ENCODE peak calls at places on chromosomes 2 and 18, in ten cellular contexts. O, E, A, K, N, Z, Q, H, F and B are unnamed samples. For H3K79me2, the result is how much of the 10 kb centered on the place peaks cover.

GRCh38 chr2:121128741-121129659 is 156.0 kb downstream of the TFCP2L1 start:
- DNase-seq in E (peak), K (peak), H (no peak), O (peak), F (peak), N (no peak), Z (peak), Q (peak), A (peak), B (no peak)

GRCh38 chr18:21741511-21742322 is 1.1 kb downstream of the MIB1 start:
- DNase-seq in Z (no peak), N (no peak), E (peak), K (peak), F (no peak), H (no peak), A (peak), O (peak), Q (no peak), B (peak)

GRCh38 chr18:41744664-41745063 is 210.4 kb upstream of the PIK3C3 start:
- DNase-seq in E (no peak), Q (peak), O (peak), Z (no peak), K (no peak), N (no peak), F (no peak), H (no peak), A (peak), B (no peak)

GRCh38 chr18:35611518-35611917 is 30.0 kb downstream of the GALNT1 start:
- DNase-seq in A (peak), E (no peak), Q (no peak), O (no peak), N (peak), Z (no peak), H (no peak), K (no peak), F (no peak), B (no peak)

GRCh38 chr2:53987336-53987921 is 16.6 kb upstream of the PSME4 start:
- DNase-seq in A (peak), E (peak), Q (no peak), K (no peak), H (no peak), O (no peak), F (peak), Z (no peak), N (peak), B (peak)

GRCh38 chr2:11873766-11874165 is 127.3 kb downstream of the LPIN1 start:
- DNase-seq in E (peak), N (no peak), O (no peak), A (no peak), Z (no peak), Q (no peak), H (no peak), F (no peak), K (no peak), B (no peak)

GRCh38 chr2:174005801-174006419 is 40.7 kb upstream of the SP3 start:
- DNase-seq in Q (no peak), H (no peak), K (no peak), E (no peak), Z (no peak), O (peak), F (no peak), N (peak), A (no peak), B (no peak)

GRCh38 chr2:189580267-189580661 is 322 bp downstream of the SLC40A1 start:
- DNase-seq in Z (peak), K (no peak), N (peak), O (peak), E (no peak), H (no peak), A (no peak), F (no peak), Q (peak), B (peak)

DNA sequence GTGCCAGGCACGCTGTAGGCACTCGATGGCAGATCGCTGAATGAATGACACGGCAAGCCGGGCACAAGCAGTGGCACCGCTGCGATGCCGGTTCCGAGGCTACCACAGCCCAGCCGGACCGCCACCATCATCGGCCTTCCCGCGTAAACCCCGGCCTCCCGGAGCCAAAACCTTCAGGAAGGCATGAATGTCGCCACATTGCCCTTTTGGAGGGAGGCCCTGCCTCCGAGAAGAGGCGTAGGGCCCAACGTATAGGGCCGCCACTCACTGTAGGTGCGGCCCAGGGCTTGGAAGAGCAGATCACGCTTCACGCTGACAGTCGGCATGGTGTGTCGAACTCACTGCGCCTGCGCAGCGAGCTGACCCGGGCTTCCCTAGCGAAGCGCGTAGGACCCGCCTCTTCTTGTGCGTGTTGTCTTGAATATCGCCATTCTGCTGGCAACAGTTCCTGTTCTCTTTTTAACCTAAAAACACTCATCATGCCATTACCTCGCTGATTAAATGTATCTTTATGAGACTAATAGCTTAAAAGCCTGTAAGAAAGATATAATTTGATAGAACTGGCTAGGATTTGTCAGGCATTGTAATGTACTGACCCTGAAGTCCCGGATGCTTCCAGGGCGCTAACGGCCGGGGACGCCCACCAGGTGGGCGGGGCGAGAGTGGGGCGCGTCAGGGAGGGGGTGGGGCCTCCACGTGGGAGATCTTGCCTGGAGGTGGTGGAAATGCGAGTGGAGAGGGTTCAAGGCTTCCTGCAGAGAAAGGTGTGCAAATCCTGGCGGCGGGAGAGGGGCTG is at the start of gene FARSB:
- DNase-seq in O (peak), Q (peak), E (peak), K (peak), H (peak), N (peak), Z (peak), A (peak), F (peak), B (peak)
- H3K79me2 ChIP-seq in O (under half), Q (half or more), E (half or more), K (half or more), H (under half), N (half or more), Z (half or more), A (under half), F (half or more), B (half or more)

GRCh38 chr2:40507429-40507828 is 55.5 kb upstream of the SLC8A1 start:
- DNase-seq in H (no peak), A (no peak), N (no peak), O (no peak), Z (no peak), E (no peak), K (peak), F (no peak), Q (no peak), B (no peak)

GRCh38 chr2:40511661-40512213 is 59.8 kb upstream of the SLC8A1 start:
- DNase-seq in Q (no peak), E (peak), Z (no peak), N (peak), H (no peak), K (no peak), A (peak), O (peak), F (peak), B (no peak)

GRCh38 chr2:40516604-40517003 is 64.7 kb upstream of the SLC8A1 start:
- DNase-seq in E (no peak), Q (no peak), A (no peak), H (no peak), N (peak), O (no peak), F (no peak), Z (no peak), K (no peak), B (no peak)

GRCh38 chr2:40512246-40512645 is 60.4 kb upstream of the SLC8A1 start:
- DNase-seq in K (no peak), H (no peak), Q (no peak), E (no peak), N (no peak), F (no peak), Z (no peak), O (peak), A (no peak), B (no peak)
- H3K4me2 ChIP-seq in K (no peak), H (no peak), Q (no peak), E (peak), N (peak), F (peak), Z (no peak), O (no peak), A (peak), B (no peak)

GRCh38 chr2:236647621-236648020 is 78.0 kb downstream of the ACKR3 start:
- DNase-seq in Q (no peak), E (no peak), O (no peak), H (no peak), N (no peak), K (no peak), Z (no peak), A (no peak), F (no peak), B (no peak)
- H3K27ac ChIP-seq in Q (no peak), E (no peak), O (no peak), H (no peak), N (no peak), K (no peak), Z (no peak), A (no peak), F (no peak), B (no peak)

DNA sequence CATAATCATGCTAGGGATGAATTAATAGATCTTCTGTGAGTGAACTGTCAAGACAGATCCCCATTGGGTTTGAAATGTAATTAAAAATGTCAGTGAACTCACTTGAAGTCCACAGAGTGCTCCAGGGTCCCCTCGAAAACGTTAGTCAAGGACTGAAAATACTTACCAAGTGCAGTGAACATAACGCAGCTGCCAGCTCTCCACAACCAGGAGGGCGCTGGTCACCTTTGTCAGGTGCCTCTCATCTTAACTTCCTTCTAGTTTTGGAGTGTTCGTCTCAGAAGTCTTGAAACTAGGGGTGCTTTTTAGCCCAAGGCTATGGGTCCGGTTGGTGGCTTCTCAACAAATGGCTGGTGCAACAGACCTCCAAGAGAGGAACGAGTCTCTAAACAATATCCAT is 70.7 kb downstream of the NCK2 start:
- DNase-seq in H (no peak), N (no peak), A (no peak), F (no peak), O (no peak), K (no peak), Q (no peak), Z (no peak), E (no peak), B (no peak)
- H3K79me2 ChIP-seq in H (half or more), N (half or more), A (under half), F (under half), O (under half), K (under half), Q (half or more), Z (under half), E (half or more), B (half or more)